ENCODE peak calls at places on chromosomes 4 and X, in nine cellular contexts. One of them, this sample, is unnamed.
A peak's percentile ranks its signal among the peaks of the same experiment; 100 is the strongest.

GRCh38 chr4:14767142-14767541 is 235.1 kb upstream of the CPEB2 start:
- DNase-seq in iPS DF 6.9: no peak
- DNase-seq in SJSA1: no peak
- DNase-seq in naive thymus-derived CD4-positive, alpha-beta T cell: no peak
- DNase-seq in right cardiac atrium: no peak
- DNase-seq in CD4-positive, CD25-positive, alpha-beta regulatory T cell: no peak
- DNase-seq in A673: no peak
- DNase-seq in OCI-LY7: peak; percentile 20
- DNase-seq in ovary: no peak
- DNase-seq in this sample: no peak

GRCh38 chr4:125388653-125389052 is 73.9 kb downstream of the FAT4 start:
- DNase-seq in iPS DF 6.9: no peak
- DNase-seq in SJSA1: peak; percentile 66
- DNase-seq in naive thymus-derived CD4-positive, alpha-beta T cell: no peak
- DNase-seq in right cardiac atrium: no peak
- DNase-seq in CD4-positive, CD25-positive, alpha-beta regulatory T cell: no peak
- DNase-seq in A673: peak; percentile 30
- DNase-seq in OCI-LY7: no peak
- DNase-seq in ovary: no peak
- DNase-seq in this sample: no peak

GRCh38 chrX:31440546-31440945 is 368.7 kb upstream of the FTHL17 start:
- DNase-seq in iPS DF 6.9: no peak
- DNase-seq in SJSA1: no peak
- DNase-seq in naive thymus-derived CD4-positive, alpha-beta T cell: no peak
- DNase-seq in right cardiac atrium: no peak
- DNase-seq in CD4-positive, CD25-positive, alpha-beta regulatory T cell: no peak
- DNase-seq in A673: no peak
- DNase-seq in OCI-LY7: no peak
- DNase-seq in ovary: no peak
- DNase-seq in this sample: no peak

GRCh38 chrX:7330551-7330950 is 182.6 kb upstream of the PUDP start:
- DNase-seq in iPS DF 6.9: no peak
- DNase-seq in SJSA1: no peak
- DNase-seq in naive thymus-derived CD4-positive, alpha-beta T cell: no peak
- DNase-seq in right cardiac atrium: no peak
- DNase-seq in CD4-positive, CD25-positive, alpha-beta regulatory T cell: no peak
- DNase-seq in A673: no peak
- DNase-seq in OCI-LY7: no peak
- DNase-seq in ovary: no peak
- DNase-seq in this sample: no peak

GRCh38 chr4:1216869-1217294 is 32.0 kb downstream of the CTBP1 start:
- DNase-seq in iPS DF 6.9: no peak
- DNase-seq in SJSA1: no peak
- DNase-seq in naive thymus-derived CD4-positive, alpha-beta T cell: peak; percentile 51
- DNase-seq in right cardiac atrium: peak; percentile 46
- DNase-seq in CD4-positive, CD25-positive, alpha-beta regulatory T cell: peak; percentile 87
- DNase-seq in A673: no peak
- DNase-seq in OCI-LY7: peak; percentile 81
- DNase-seq in ovary: no peak
- DNase-seq in this sample: peak; percentile 40

GRCh38 chrX:71637253-71637618 is 18.9 kb upstream of the CXCR3 start:
- DNase-seq in iPS DF 6.9: no peak
- DNase-seq in SJSA1: no peak
- DNase-seq in naive thymus-derived CD4-positive, alpha-beta T cell: no peak
- DNase-seq in right cardiac atrium: no peak
- DNase-seq in CD4-positive, CD25-positive, alpha-beta regulatory T cell: no peak
- DNase-seq in A673: no peak
- DNase-seq in OCI-LY7: no peak
- DNase-seq in ovary: no peak
- DNase-seq in this sample: no peak

GRCh38 chrX:68832516-68833447 is 4.0 kb downstream of the EFNB1 start:
- DNase-seq in iPS DF 6.9: no peak
- DNase-seq in SJSA1: no peak
- DNase-seq in naive thymus-derived CD4-positive, alpha-beta T cell: no peak
- DNase-seq in right cardiac atrium: no peak
- DNase-seq in CD4-positive, CD25-positive, alpha-beta regulatory T cell: no peak
- DNase-seq in A673: no peak
- DNase-seq in OCI-LY7: no peak
- DNase-seq in ovary: no peak
- DNase-seq in this sample: no peak

GRCh38 chr4:48030470-48030869 is 13.9 kb downstream of the NIPAL1 start:
- DNase-seq in iPS DF 6.9: no peak
- DNase-seq in SJSA1: no peak
- DNase-seq in naive thymus-derived CD4-positive, alpha-beta T cell: no peak
- DNase-seq in right cardiac atrium: no peak
- DNase-seq in CD4-positive, CD25-positive, alpha-beta regulatory T cell: no peak
- DNase-seq in A673: no peak
- DNase-seq in OCI-LY7: no peak
- DNase-seq in ovary: no peak
- DNase-seq in this sample: no peak

GRCh38 chr4:118270492-118270891 is 82.3 kb downstream of the PRSS12 start:
- DNase-seq in iPS DF 6.9: no peak
- DNase-seq in SJSA1: peak; percentile 17
- DNase-seq in naive thymus-derived CD4-positive, alpha-beta T cell: peak; percentile 9
- DNase-seq in right cardiac atrium: no peak
- DNase-seq in CD4-positive, CD25-positive, alpha-beta regulatory T cell: peak; percentile 76
- DNase-seq in A673: peak; percentile 58
- DNase-seq in OCI-LY7: peak; percentile 65
- DNase-seq in ovary: no peak
- DNase-seq in this sample: peak; percentile 20

GRCh38 chr4:1851575-1852415 is 4.2 kb downstream of the LETM1 start:
- DNase-seq in iPS DF 6.9: no peak
- DNase-seq in SJSA1: no peak
- DNase-seq in naive thymus-derived CD4-positive, alpha-beta T cell: no peak
- DNase-seq in right cardiac atrium: peak; percentile 40
- DNase-seq in CD4-positive, CD25-positive, alpha-beta regulatory T cell: no peak
- DNase-seq in A673: no peak
- DNase-seq in OCI-LY7: no peak
- DNase-seq in ovary: no peak
- DNase-seq in this sample: no peak

GRCh38 chr4:74331252-74331651 is 23.0 kb downstream of the EPGN start:
- DNase-seq in iPS DF 6.9: no peak
- DNase-seq in SJSA1: no peak
- DNase-seq in naive thymus-derived CD4-positive, alpha-beta T cell: no peak
- DNase-seq in right cardiac atrium: no peak
- DNase-seq in CD4-positive, CD25-positive, alpha-beta regulatory T cell: no peak
- DNase-seq in A673: no peak
- DNase-seq in OCI-LY7: no peak
- DNase-seq in ovary: no peak
- DNase-seq in this sample: no peak

GRCh38 chr4:136078971-136079370 is 1453.3 kb downstream of the PCDH18 start:
- DNase-seq in iPS DF 6.9: no peak
- DNase-seq in SJSA1: no peak
- DNase-seq in naive thymus-derived CD4-positive, alpha-beta T cell: no peak
- DNase-seq in right cardiac atrium: no peak
- DNase-seq in CD4-positive, CD25-positive, alpha-beta regulatory T cell: no peak
- DNase-seq in A673: no peak
- DNase-seq in OCI-LY7: no peak
- DNase-seq in ovary: no peak
- DNase-seq in this sample: no peak

GRCh38 chrX:41452972-41453371 is 5.8 kb downstream of the NYX start:
- DNase-seq in iPS DF 6.9: no peak
- DNase-seq in SJSA1: peak; percentile 54
- DNase-seq in naive thymus-derived CD4-positive, alpha-beta T cell: no peak
- DNase-seq in right cardiac atrium: no peak
- DNase-seq in CD4-positive, CD25-positive, alpha-beta regulatory T cell: no peak
- DNase-seq in A673: no peak
- DNase-seq in OCI-LY7: no peak
- DNase-seq in ovary: no peak
- DNase-seq in this sample: no peak

GRCh38 chrX:41449138-41449537 is 2.0 kb downstream of the NYX start:
- DNase-seq in iPS DF 6.9: no peak
- DNase-seq in SJSA1: no peak
- DNase-seq in naive thymus-derived CD4-positive, alpha-beta T cell: no peak
- DNase-seq in right cardiac atrium: no peak
- DNase-seq in CD4-positive, CD25-positive, alpha-beta regulatory T cell: no peak
- DNase-seq in A673: no peak
- DNase-seq in OCI-LY7: peak; percentile 23
- DNase-seq in ovary: no peak
- DNase-seq in this sample: no peak

GRCh38 chrX:41447897-41448296 is 754 bp downstream of the NYX start:
- DNase-seq in iPS DF 6.9: no peak
- DNase-seq in SJSA1: no peak
- DNase-seq in naive thymus-derived CD4-positive, alpha-beta T cell: no peak
- DNase-seq in right cardiac atrium: no peak
- DNase-seq in CD4-positive, CD25-positive, alpha-beta regulatory T cell: no peak
- DNase-seq in A673: no peak
- DNase-seq in OCI-LY7: no peak
- DNase-seq in ovary: no peak
- DNase-seq in this sample: no peak

GRCh38 chrX:41452565-41452964 is 5.4 kb downstream of the NYX start:
- DNase-seq in iPS DF 6.9: no peak
- DNase-seq in SJSA1: peak; percentile 23
- DNase-seq in naive thymus-derived CD4-positive, alpha-beta T cell: no peak
- DNase-seq in right cardiac atrium: no peak
- DNase-seq in CD4-positive, CD25-positive, alpha-beta regulatory T cell: no peak
- DNase-seq in A673: no peak
- DNase-seq in OCI-LY7: no peak
- DNase-seq in ovary: no peak
- DNase-seq in this sample: no peak

GRCh38 chrX:41449615-41450014 is 2.5 kb downstream of the NYX start:
- DNase-seq in iPS DF 6.9: no peak
- DNase-seq in SJSA1: peak; percentile 14
- DNase-seq in naive thymus-derived CD4-positive, alpha-beta T cell: no peak
- DNase-seq in right cardiac atrium: no peak
- DNase-seq in CD4-positive, CD25-positive, alpha-beta regulatory T cell: peak; percentile 27
- DNase-seq in A673: peak; percentile 57
- DNase-seq in OCI-LY7: peak; percentile 59
- DNase-seq in ovary: no peak
- DNase-seq in this sample: no peak
- H3K27ac ChIP-seq in iPS DF 6.9: no peak overlapping the region
- H3K27ac ChIP-seq in SJSA1: no peak overlapping the region
- H3K27ac ChIP-seq in naive thymus-derived CD4-positive, alpha-beta T cell: no peak overlapping the region
- H3K27ac ChIP-seq in right cardiac atrium: peak overlapping the region; percentile 67
- H3K27ac ChIP-seq in CD4-positive, CD25-positive, alpha-beta regulatory T cell: no peak overlapping the region
- H3K27ac ChIP-seq in A673: no peak overlapping the region
- H3K27ac ChIP-seq in OCI-LY7: peak overlapping the region; percentile 69
- H3K27ac ChIP-seq in ovary: no peak overlapping the region
- H3K27ac ChIP-seq in this sample: no peak overlapping the region

GRCh38 chrX:19334945-19335626 is 8.6 kb upstream of the PDHA1 start:
- DNase-seq in iPS DF 6.9: no peak
- DNase-seq in SJSA1: no peak
- DNase-seq in naive thymus-derived CD4-positive, alpha-beta T cell: peak; percentile 30
- DNase-seq in right cardiac atrium: no peak
- DNase-seq in CD4-positive, CD25-positive, alpha-beta regulatory T cell: peak; percentile 75
- DNase-seq in A673: peak; percentile 71
- DNase-seq in OCI-LY7: peak; percentile 79
- DNase-seq in ovary: no peak
- DNase-seq in this sample: peak; percentile 20
- H3K9me3 ChIP-seq in iPS DF 6.9: no peaks in the 10 kb centered on the region
- H3K9me3 ChIP-seq in SJSA1: no peaks in the 10 kb centered on the region
- H3K9me3 ChIP-seq in naive thymus-derived CD4-positive, alpha-beta T cell: no peaks in the 10 kb centered on the region
- H3K9me3 ChIP-seq in right cardiac atrium: no peaks in the 10 kb centered on the region
- H3K9me3 ChIP-seq in CD4-positive, CD25-positive, alpha-beta regulatory T cell: peaks cover 6% of the 10 kb centered on the region
- H3K9me3 ChIP-seq in A673: peaks cover 12% of the 10 kb centered on the region
- H3K9me3 ChIP-seq in OCI-LY7: peaks cover 5% of the 10 kb centered on the region
- H3K9me3 ChIP-seq in ovary: no peaks in the 10 kb centered on the region
- H3K9me3 ChIP-seq in this sample: no peaks in the 10 kb centered on the region

GRCh38 chr4:159252491-159252890 is 149.6 kb downstream of the RAPGEF2 start:
- DNase-seq in iPS DF 6.9: no peak
- DNase-seq in SJSA1: peak; percentile 55
- DNase-seq in naive thymus-derived CD4-positive, alpha-beta T cell: no peak
- DNase-seq in right cardiac atrium: no peak
- DNase-seq in CD4-positive, CD25-positive, alpha-beta regulatory T cell: peak; percentile 6
- DNase-seq in A673: peak; percentile 74
- DNase-seq in OCI-LY7: no peak
- DNase-seq in ovary: no peak
- DNase-seq in this sample: no peak

GRCh38 chr4:159250751-159251325 is 148.0 kb downstream of the RAPGEF2 start:
- DNase-seq in iPS DF 6.9: no peak
- DNase-seq in SJSA1: no peak
- DNase-seq in naive thymus-derived CD4-positive, alpha-beta T cell: no peak
- DNase-seq in right cardiac atrium: no peak
- DNase-seq in CD4-positive, CD25-positive, alpha-beta regulatory T cell: no peak
- DNase-seq in A673: no peak
- DNase-seq in OCI-LY7: no peak
- DNase-seq in ovary: no peak
- DNase-seq in this sample: no peak

DNA sequence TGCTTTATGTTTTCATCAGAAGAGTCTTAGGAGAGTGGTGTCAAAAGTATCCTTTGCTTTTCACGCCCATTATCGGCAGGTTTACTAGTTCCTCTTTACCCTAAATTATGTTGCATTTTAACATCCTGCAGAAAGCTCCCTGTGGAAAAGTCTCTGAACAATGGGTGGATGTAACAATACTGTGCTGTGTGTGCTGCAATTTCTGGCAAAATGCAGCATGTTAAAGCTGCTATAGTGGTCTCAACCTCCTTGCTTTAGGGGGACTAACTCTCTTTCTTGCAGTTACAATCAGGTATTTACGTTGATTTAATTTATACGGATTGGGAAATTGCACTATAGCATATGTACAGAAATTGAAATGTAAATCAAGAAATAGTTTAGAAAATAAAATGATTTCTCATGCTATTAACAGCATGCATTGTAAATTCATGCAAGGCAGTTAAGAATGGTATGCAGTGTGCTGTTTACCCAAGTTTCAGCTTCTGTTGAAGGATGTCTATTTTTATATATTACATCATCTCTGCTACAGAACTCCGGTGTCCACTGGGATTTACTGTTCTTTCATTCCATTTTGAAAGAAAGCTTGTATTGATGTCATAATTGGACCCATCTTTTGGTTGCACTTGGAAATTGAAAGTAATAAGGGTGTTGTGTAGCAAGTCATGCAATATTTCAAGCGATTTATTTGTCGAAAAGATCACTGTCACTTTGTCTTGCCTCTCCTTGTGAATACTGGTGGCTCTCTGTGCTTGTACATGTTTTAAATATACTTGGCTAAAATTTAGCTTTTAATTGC is 145.7 kb downstream of the RAPGEF2 start:
- DNase-seq in iPS DF 6.9: no peak
- DNase-seq in SJSA1: peak; percentile 70
- DNase-seq in naive thymus-derived CD4-positive, alpha-beta T cell: no peak
- DNase-seq in right cardiac atrium: no peak
- DNase-seq in CD4-positive, CD25-positive, alpha-beta regulatory T cell: no peak
- DNase-seq in A673: peak; percentile 86
- DNase-seq in OCI-LY7: no peak
- DNase-seq in ovary: no peak
- DNase-seq in this sample: no peak
- H3K27ac ChIP-seq in iPS DF 6.9: no peak overlapping the region
- H3K27ac ChIP-seq in SJSA1: peak overlapping the region; percentile 84
- H3K27ac ChIP-seq in naive thymus-derived CD4-positive, alpha-beta T cell: no peak overlapping the region
- H3K27ac ChIP-seq in right cardiac atrium: peak overlapping the region; percentile 81
- H3K27ac ChIP-seq in CD4-positive, CD25-positive, alpha-beta regulatory T cell: no peak overlapping the region
- H3K27ac ChIP-seq in A673: peak overlapping the region; percentile 69
- H3K27ac ChIP-seq in OCI-LY7: no peak overlapping the region
- H3K27ac ChIP-seq in ovary: no peak overlapping the region
- H3K27ac ChIP-seq in this sample: no peak overlapping the region

DNA sequence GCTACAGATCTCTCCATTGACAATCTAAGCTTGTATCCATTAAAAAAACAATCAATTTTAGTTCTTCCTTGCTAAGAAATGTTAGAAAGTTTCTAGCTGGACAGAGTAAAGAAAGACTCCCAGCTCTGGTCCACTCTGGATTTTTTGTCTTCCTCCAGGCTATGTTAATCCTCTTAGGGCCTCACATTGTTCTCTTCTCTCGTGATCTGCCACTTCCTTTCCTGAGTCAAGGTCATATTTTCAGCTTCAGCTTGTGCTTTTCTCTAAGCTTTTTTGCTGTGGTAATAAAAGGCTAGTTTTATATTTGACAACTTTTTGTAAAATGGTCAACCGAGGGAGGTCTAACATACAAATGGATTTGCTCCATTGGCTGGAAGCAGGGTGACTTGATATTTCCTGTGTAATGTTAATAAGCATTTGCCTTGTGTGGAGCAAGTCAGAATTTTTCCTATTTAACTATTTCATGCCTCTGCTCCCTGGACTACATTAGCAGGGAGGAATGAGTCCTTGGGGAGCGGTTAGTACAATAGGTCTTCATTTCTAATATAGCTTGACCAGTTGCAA is 239.7 kb downstream of the RAB28 start:
- DNase-seq in iPS DF 6.9: no peak
- DNase-seq in SJSA1: no peak
- DNase-seq in naive thymus-derived CD4-positive, alpha-beta T cell: no peak
- DNase-seq in right cardiac atrium: no peak
- DNase-seq in CD4-positive, CD25-positive, alpha-beta regulatory T cell: no peak
- DNase-seq in A673: peak; percentile 18
- DNase-seq in OCI-LY7: no peak
- DNase-seq in ovary: no peak
- DNase-seq in this sample: no peak
- H3K9me3 ChIP-seq in iPS DF 6.9: no peaks in the 10 kb centered on the region
- H3K9me3 ChIP-seq in SJSA1: peaks cover 25% of the 10 kb centered on the region
- H3K9me3 ChIP-seq in naive thymus-derived CD4-positive, alpha-beta T cell: no peaks in the 10 kb centered on the region
- H3K9me3 ChIP-seq in right cardiac atrium: no peaks in the 10 kb centered on the region
- H3K9me3 ChIP-seq in CD4-positive, CD25-positive, alpha-beta regulatory T cell: peaks cover 11% of the 10 kb centered on the region
- H3K9me3 ChIP-seq in A673: peaks cover 7% of the 10 kb centered on the region
- H3K9me3 ChIP-seq in OCI-LY7: no peaks in the 10 kb centered on the region
- H3K9me3 ChIP-seq in ovary: no peaks in the 10 kb centered on the region
- H3K9me3 ChIP-seq in this sample: peaks cover 8% of the 10 kb centered on the region